ENCODE peak calls at places on chromosomes 6 and 20, in five cellular contexts. O is HepG2, B is GM12878, U is K562, L is A549. R is an unnamed sample.

GRCh38 chr6:7440476-7440875 is 50.9 kb downstream of the RIOK1 start:
- DNase-seq in B (no peak), U (no peak), L (no peak), O (no peak), R (no peak)

GRCh38 chr20:35465976-35466375 is 10.6 kb downstream of the CEP250 start:
- DNase-seq in L (no peak), B (no peak), O (no peak), U (no peak), R (no peak)

GRCh38 chr20:5376228-5376627 is 59.5 kb upstream of the PROKR2 start:
- DNase-seq in L (no peak), B (no peak), U (no peak), O (no peak), R (no peak)

GRCh38 chr20:35300469-35301262 is 8.4 kb upstream of the FAM83C start:
- DNase-seq in L (no peak), B (no peak), O (no peak), U (no peak), R (no peak)

GRCh38 chr6:166112580-166112979 is 55.1 kb downstream of the TBXT start:
- DNase-seq in U (no peak), L (peak), B (no peak), O (peak), R (no peak)

GRCh38 chr20:48162621-48163020 is 377.3 kb upstream of the SULF2 start:
- DNase-seq in B (no peak), O (no peak), U (no peak), L (no peak), R (no peak)

GRCh38 chr6:14117158-14118090 is at the start of gene CD83:
- DNase-seq in B (no peak), U (peak), O (peak), L (peak), R (peak)

GRCh38 chr6:111663232-111663631 is 57.6 kb upstream of the TRAF3IP2 start:
- DNase-seq in L (no peak), B (no peak), U (no peak), O (no peak), R (peak)

GRCh38 chr6:45647341-45648138 is 269.8 kb upstream of the SUPT3H start:
- DNase-seq in O (no peak), L (no peak), B (no peak), U (no peak), R (no peak)

DNA sequence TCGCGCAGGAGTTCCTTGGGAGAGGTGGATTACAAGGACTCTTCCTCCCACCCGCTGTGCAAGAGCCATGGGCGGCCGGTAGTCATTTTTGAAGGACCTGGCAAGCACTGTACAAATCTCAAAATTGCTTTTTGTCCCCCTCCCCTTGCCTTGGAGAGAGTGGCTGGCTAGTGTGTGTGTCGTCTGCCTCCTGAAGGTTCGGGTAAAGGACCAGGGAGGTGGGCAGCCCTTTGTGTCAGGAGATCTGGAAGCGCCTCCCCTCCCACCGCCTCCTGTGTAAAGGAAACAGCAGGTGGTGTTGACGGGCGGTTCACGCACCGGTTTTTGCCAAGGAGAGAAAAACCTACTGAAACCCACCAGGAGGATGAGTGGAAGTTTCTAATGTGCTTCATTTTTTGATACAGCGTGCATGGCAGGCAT is 1.2 kb downstream of the ENTPD6 start:
- DNase-seq in B (no peak), U (no peak), O (no peak), L (no peak), R (peak)
- TF ChIP-seq JUNB in B (no peak), U (no peak), O (no peak), L (no peak), R (no peak)

DNA sequence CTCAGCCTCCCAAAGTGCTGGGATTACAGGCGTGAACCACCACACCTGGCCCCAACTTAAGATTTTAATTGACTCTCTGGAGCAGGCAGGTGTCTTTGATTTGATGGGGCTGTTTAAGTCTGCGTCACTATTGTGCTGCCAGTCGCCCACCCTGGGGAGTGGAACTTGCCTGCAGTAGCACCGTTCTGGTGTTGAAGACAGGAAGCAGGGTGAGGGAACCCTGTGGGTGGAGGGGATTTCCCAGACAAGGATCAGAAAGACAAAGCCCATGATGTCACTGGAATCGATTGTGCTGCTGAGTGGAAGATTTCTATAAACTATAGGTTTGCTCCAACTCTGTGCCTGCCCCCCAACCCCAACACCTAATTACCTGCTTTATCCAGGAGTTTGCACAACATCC is 11.0 kb downstream of the ALDH8A1 start:
- DNase-seq in B (peak), L (no peak), U (no peak), O (no peak), R (no peak)
- TF ChIP-seq JUNB in B (no peak), L (no peak), U (no peak), O (no peak), R (no peak)

DNA sequence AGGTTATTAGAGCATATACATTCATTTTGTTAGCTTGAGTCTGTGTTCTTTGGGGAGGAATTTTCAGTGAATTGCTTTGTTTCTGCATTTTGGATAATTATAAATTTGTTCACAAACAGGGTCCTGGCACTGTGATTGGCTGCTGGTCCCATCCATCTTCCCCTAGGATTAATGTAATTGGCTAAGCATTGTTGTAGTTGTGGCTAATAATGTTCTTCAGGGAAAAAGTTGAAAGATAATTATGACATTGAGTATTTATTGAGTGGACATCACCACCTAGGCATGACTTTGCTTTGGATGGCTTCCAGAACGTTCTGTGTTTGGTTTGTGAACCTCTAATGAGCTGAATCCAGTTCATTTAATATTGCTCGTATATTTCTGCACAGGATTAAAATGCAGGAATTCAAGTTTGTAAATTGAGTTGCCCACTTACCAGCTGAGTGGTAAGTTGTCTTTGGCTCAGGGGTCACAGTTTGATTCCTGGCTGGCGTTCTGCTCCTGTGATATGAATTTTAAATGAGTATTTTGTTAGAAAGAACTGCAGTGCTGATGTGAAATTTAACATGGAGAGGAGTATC is 55.1 kb downstream of the ARID1B start:
- DNase-seq in U (peak), O (no peak), B (no peak), L (peak), R (no peak)
- TF ChIP-seq JUNB in U (no peak), O (no peak), B (no peak), L (no peak), R (no peak)

GRCh38 chr20:63594043-63594561 is 20.1 kb upstream of the HELZ2 start:
- DNase-seq in U (no peak), O (no peak), B (no peak), L (no peak), R (no peak)
- TF ChIP-seq JUNB in U (no peak), O (no peak), B (no peak), L (no peak), R (no peak)

DNA sequence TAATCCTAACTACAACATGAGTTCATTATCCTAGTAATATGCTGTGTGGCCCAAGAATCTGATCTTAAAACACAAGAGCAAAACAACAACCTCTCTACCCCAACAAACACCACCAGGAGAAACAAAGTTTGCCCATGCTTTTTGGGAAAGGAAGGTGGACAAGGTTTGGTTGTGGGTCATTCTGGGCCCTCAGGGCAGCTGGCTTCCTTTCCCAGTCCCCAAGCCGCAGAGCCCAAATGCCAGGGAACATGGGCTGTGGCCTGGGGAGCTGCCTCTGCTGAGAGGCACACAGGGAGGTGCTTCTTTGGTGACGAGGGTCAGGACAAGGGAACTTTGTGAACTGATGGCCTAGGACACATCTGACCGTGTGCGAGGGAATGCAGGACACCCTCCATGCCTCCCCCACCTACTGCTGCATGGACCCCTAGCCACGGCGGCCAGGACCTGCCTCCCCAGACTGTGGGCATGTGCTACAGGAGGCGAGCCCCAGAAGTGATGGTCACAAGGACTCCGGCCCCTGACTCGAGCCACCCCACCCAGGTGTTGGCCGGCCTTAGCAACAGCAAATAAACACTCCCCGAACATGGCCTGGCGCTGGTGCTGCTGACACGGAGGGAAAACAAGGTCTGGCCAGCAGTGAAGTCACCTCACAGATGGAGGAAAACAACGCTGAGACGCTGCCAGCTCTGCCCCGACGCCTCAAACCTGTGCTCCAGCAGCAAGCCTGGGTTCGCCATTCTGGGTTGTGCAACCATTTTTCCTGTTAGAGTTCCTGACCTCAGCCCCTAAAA is 55.6 kb downstream of the RRBP1 start:
- DNase-seq in O (no peak), U (no peak), B (no peak), L (no peak), R (no peak)
- TF ChIP-seq JUNB in O (no peak), U (no peak), B (no peak), L (no peak), R (no peak)

GRCh38 chr20:44863661-44864060 is 21.8 kb upstream of the YWHAB start:
- DNase-seq in U (no peak), L (no peak), B (no peak), O (no peak), R (no peak)

GRCh38 chr20:44862286-44862685 is 23.2 kb upstream of the YWHAB start:
- DNase-seq in O (no peak), B (no peak), L (no peak), U (no peak), R (no peak)

GRCh38 chr20:44858959-44859358 is 26.5 kb upstream of the YWHAB start:
- DNase-seq in U (peak), B (no peak), L (peak), O (no peak), R (peak)

GRCh38 chr20:44856847-44857448 is 28.6 kb upstream of the YWHAB start:
- DNase-seq in U (peak), L (peak), O (no peak), B (no peak), R (no peak)

DNA sequence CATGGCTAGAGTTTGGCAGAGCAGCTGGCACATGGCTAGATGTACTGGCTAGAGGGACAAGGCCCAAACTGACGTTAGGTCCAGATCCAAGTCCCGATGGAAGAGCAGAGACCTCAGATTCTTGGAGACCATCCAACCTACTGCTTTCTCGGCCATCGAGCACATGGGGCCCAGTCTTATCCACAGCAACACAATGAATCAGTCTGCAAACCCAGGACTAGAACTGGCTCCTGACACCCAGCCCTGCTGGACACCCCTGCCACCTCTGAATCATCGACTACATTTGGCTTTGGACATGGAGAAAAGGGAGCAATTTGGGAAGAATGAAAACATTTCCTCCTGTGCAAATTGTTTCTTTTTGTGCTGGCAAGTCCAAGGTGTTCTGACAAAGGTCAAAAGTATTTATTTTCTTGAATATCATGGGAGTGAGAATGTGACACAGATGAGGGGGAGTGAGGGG is 23.9 kb upstream of the YWHAB start:
- DNase-seq in B (no peak), O (no peak), L (no peak), U (no peak), R (no peak)
- TF ChIP-seq JUNB in B (no peak), O (no peak), L (no peak), U (no peak), R (no peak)

GRCh38 chr20:15239542-15240206 is 902.3 kb upstream of the FLRT3 start:
- DNase-seq in U (no peak), O (no peak), L (no peak), B (no peak), R (no peak)

GRCh38 chr20:15240801-15241200 is 903.4 kb upstream of the FLRT3 start:
- DNase-seq in L (no peak), O (no peak), U (no peak), B (no peak), R (no peak)

GRCh38 chr20:15232243-15232642 is 894.8 kb upstream of the FLRT3 start:
- DNase-seq in B (no peak), U (no peak), O (no peak), L (no peak), R (no peak)

GRCh38 chr20:15235799-15236198 is 898.4 kb upstream of the FLRT3 start:
- DNase-seq in L (no peak), U (no peak), O (no peak), B (no peak), R (no peak)

DNA sequence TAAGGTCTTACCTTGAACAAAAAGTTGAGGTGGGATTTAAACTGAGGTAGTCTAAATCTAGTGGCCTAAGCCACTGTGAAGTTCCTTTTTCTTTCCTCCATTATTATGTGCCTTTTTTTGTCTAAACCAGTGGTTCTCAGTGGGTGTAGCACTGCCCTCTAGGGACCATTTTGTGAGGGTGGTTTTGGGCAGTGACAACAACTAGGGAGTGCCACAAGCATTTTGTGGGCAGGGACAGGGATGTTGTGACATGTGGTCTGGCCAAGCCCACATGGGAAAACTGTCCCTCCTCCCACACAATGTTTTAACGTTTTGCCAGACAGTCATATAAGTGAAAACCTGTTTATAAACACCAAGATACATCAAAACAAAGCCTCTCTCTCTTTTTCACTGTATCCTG is 899.4 kb upstream of the FLRT3 start:
- DNase-seq in L (peak), U (no peak), O (peak), B (peak), R (peak)
- TF ChIP-seq JUNB in L (no peak), U (no peak), O (no peak), B (no peak), R (no peak)

DNA sequence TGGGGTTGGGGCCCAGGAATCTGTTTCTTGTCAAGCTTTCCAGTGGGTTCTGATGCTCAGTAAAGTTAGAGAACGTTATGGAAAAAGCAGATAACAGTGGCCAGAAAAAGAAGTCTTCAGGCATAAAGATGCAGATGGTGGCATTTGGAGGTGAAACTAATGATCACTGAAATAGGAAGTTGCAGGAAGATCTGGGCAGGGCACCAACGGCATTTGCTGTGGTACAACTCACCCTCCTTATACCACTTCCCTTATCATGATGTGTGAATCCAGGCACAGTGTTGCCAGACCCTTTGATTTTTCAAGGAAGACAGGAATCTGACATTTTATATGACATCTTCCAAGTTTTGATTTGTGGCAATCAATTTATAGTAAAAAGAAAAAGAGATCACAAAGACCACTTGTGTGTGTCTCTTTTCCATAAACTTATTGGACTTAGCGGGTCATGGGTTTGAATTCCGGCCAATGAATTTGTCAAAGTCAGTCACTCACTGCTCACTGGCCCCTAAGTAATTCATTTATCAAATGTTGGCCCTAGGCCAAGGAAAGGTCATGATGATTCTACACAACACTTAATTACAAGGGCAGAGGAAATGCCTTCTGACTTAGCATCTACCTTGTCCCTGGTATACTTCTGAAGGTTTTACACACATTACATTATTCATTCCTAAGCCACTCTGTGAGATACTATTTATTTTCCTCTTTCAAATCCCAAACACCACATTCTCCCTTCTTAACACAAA is 37.6 kb downstream of the LAMP5 start:
- DNase-seq in U (no peak), L (peak), B (no peak), O (no peak), R (no peak)
- TF ChIP-seq JUNB in U (no peak), L (no peak), B (no peak), O (no peak), R (no peak)

R was measured in GM23338.